ENCODE peak calls at places on chromosomes 2 and 18, in eight cellular contexts. One of them, this sample, is unnamed.

GRCh38 chr2:73896362-73897239 is 3.8 kb downstream of the ACTG2 start:
- DNase-seq in adrenal gland: no peak
- DNase-seq in thoracic aorta: no peak
- DNase-seq in KBM-7: peak; percentile 32
- DNase-seq in HepG2: no peak
- DNase-seq in CD4-positive, alpha-beta T cell: no peak
- DNase-seq in NCI-H510A treated with DMSO at 0.1 percent for 48 hours: no peak
- DNase-seq in NK-92 treated with Interleukin-12 subunit alpha and Interleukin-12 subunit beta, amount 100 ng/mL, for 24 hours: no peak
- DNase-seq in this sample: peak; percentile 29

GRCh38 chr18:28163201-28163778 is 13.6 kb downstream of the CDH2 start:
- DNase-seq in HepG2: no peak
- DNase-seq in NK-92 treated with Interleukin-12 subunit alpha and Interleukin-12 subunit beta, amount 100 ng/mL, for 24 hours: no peak
- DNase-seq in adrenal gland: peak; percentile 72
- DNase-seq in KBM-7: no peak
- DNase-seq in NCI-H510A treated with DMSO at 0.1 percent for 48 hours: no peak
- DNase-seq in thoracic aorta: no peak
- DNase-seq in CD4-positive, alpha-beta T cell: no peak
- DNase-seq in this sample: no peak

GRCh38 chr2:23603581-23603980 is 218.6 kb downstream of the KLHL29 start:
- DNase-seq in thoracic aorta: no peak
- DNase-seq in HepG2: no peak
- DNase-seq in KBM-7: no peak
- DNase-seq in NCI-H510A treated with DMSO at 0.1 percent for 48 hours: no peak
- DNase-seq in NK-92 treated with Interleukin-12 subunit alpha and Interleukin-12 subunit beta, amount 100 ng/mL, for 24 hours: no peak
- DNase-seq in CD4-positive, alpha-beta T cell: no peak
- DNase-seq in adrenal gland: no peak
- DNase-seq in this sample: no peak

GRCh38 chr2:18404141-18404540 is 156.3 kb downstream of the RDH14 start:
- DNase-seq in KBM-7: no peak
- DNase-seq in CD4-positive, alpha-beta T cell: no peak
- DNase-seq in thoracic aorta: no peak
- DNase-seq in adrenal gland: no peak
- DNase-seq in NCI-H510A treated with DMSO at 0.1 percent for 48 hours: no peak
- DNase-seq in NK-92 treated with Interleukin-12 subunit alpha and Interleukin-12 subunit beta, amount 100 ng/mL, for 24 hours: no peak
- DNase-seq in HepG2: no peak
- DNase-seq in this sample: no peak

GRCh38 chr18:47969851-47970250 is 39.4 kb upstream of the SMAD2 start:
- DNase-seq in adrenal gland: no peak
- DNase-seq in CD4-positive, alpha-beta T cell: no peak
- DNase-seq in HepG2: no peak
- DNase-seq in thoracic aorta: no peak
- DNase-seq in KBM-7: no peak
- DNase-seq in NCI-H510A treated with DMSO at 0.1 percent for 48 hours: no peak
- DNase-seq in NK-92 treated with Interleukin-12 subunit alpha and Interleukin-12 subunit beta, amount 100 ng/mL, for 24 hours: no peak
- DNase-seq in this sample: no peak

GRCh38 chr2:152222975-152223638 is 47.5 kb upstream of the STAM2 start:
- DNase-seq in thoracic aorta: peak; percentile 45
- DNase-seq in NK-92 treated with Interleukin-12 subunit alpha and Interleukin-12 subunit beta, amount 100 ng/mL, for 24 hours: no peak
- DNase-seq in CD4-positive, alpha-beta T cell: no peak
- DNase-seq in HepG2: peak; percentile 59
- DNase-seq in adrenal gland: peak; percentile 57
- DNase-seq in KBM-7: peak; percentile 79
- DNase-seq in NCI-H510A treated with DMSO at 0.1 percent for 48 hours: no peak
- DNase-seq in this sample: peak; percentile 35

GRCh38 chr18:46343940-46344372 is 239.8 kb downstream of the HAUS1 start:
- DNase-seq in HepG2: no peak
- DNase-seq in thoracic aorta: no peak
- DNase-seq in KBM-7: no peak
- DNase-seq in NCI-H510A treated with DMSO at 0.1 percent for 48 hours: peak; percentile 79
- DNase-seq in adrenal gland: peak; percentile 30
- DNase-seq in CD4-positive, alpha-beta T cell: peak; percentile 25
- DNase-seq in NK-92 treated with Interleukin-12 subunit alpha and Interleukin-12 subunit beta, amount 100 ng/mL, for 24 hours: peak; percentile 18
- DNase-seq in this sample: no peak

GRCh38 chr2:26035110-26035728 is 1.3 kb downstream of the RAB10 start:
- DNase-seq in thoracic aorta: no peak
- DNase-seq in NK-92 treated with Interleukin-12 subunit alpha and Interleukin-12 subunit beta, amount 100 ng/mL, for 24 hours: no peak
- DNase-seq in NCI-H510A treated with DMSO at 0.1 percent for 48 hours: no peak
- DNase-seq in CD4-positive, alpha-beta T cell: no peak
- DNase-seq in KBM-7: peak; percentile 33
- DNase-seq in adrenal gland: no peak
- DNase-seq in HepG2: no peak
- DNase-seq in this sample: no peak

GRCh38 chr2:158291544-158292175 is 164.9 kb downstream of the CCDC148 start:
- DNase-seq in adrenal gland: no peak
- DNase-seq in thoracic aorta: no peak
- DNase-seq in KBM-7: no peak
- DNase-seq in NK-92 treated with Interleukin-12 subunit alpha and Interleukin-12 subunit beta, amount 100 ng/mL, for 24 hours: no peak
- DNase-seq in HepG2: no peak
- DNase-seq in NCI-H510A treated with DMSO at 0.1 percent for 48 hours: no peak
- DNase-seq in CD4-positive, alpha-beta T cell: no peak
- DNase-seq in this sample: no peak

GRCh38 chr2:73983322-73984202 is 1.1 kb upstream of the TET3 start:
- DNase-seq in NCI-H510A treated with DMSO at 0.1 percent for 48 hours: peak; percentile 89
- DNase-seq in HepG2: peak; percentile 63
- DNase-seq in thoracic aorta: no peak
- DNase-seq in adrenal gland: no peak
- DNase-seq in KBM-7: peak; percentile 68
- DNase-seq in NK-92 treated with Interleukin-12 subunit alpha and Interleukin-12 subunit beta, amount 100 ng/mL, for 24 hours: no peak
- DNase-seq in CD4-positive, alpha-beta T cell: no peak
- DNase-seq in this sample: no peak

GRCh38 chr2:70122470-70122869 is 35.2 kb downstream of the PCBP1 start:
- DNase-seq in NCI-H510A treated with DMSO at 0.1 percent for 48 hours: no peak
- DNase-seq in adrenal gland: no peak
- DNase-seq in thoracic aorta: no peak
- DNase-seq in HepG2: no peak
- DNase-seq in KBM-7: no peak
- DNase-seq in CD4-positive, alpha-beta T cell: no peak
- DNase-seq in NK-92 treated with Interleukin-12 subunit alpha and Interleukin-12 subunit beta, amount 100 ng/mL, for 24 hours: no peak
- DNase-seq in this sample: no peak

This sample was measured in GDM1.